ENCODE peak calls at places on chromosome 15, in ten cellular contexts. Z, M, Y, V, A, R, S, T, U and L are unnamed samples. For H3K9me3 and H3K4me1, the result is how much of the 10 kb centered on the place peaks cover.

GRCh38 chr15:81411969-81412633 is 38.1 kb upstream of the TMC3 start:
- DNase-seq in U (no peak), Z (no peak), M (no peak), V (no peak), T (no peak), S (no peak), A (no peak), Y (no peak), R (no peak), L (no peak)

GRCh38 chr15:60118564-60119080 is 114.5 kb downstream of the FOXB1 start:
- DNase-seq in Y (no peak), T (no peak), U (no peak), A (no peak), M (no peak), S (no peak), Z (no peak), V (no peak), R (no peak), L (no peak)

GRCh38 chr15:44298878-44299277 is 10.4 kb downstream of the GOLM2 start:
- DNase-seq in T (no peak), U (no peak), A (no peak), Z (no peak), S (no peak), V (no peak), Y (peak), M (no peak), R (no peak), L (no peak)

GRCh38 chr15:84654689-84655453 is 788 bp upstream of the WDR73 start:
- DNase-seq in A (peak), V (peak), T (peak), M (peak), U (peak), Y (peak), S (peak), Z (peak), R (peak), L (peak)

GRCh38 chr15:80800067-80800466 is 20.9 kb downstream of the CEMIP start:
- DNase-seq in Y (peak), V (no peak), T (no peak), M (no peak), S (no peak), U (no peak), Z (no peak), A (no peak), R (no peak), L (no peak)

GRCh38 chr15:28884151-28884940 is 1.4 kb upstream of the APBA2 start:
- DNase-seq in A (no peak), Z (no peak), R (no peak), S (no peak), T (no peak), Y (no peak), M (no peak), V (no peak), U (no peak), L (no peak)

GRCh38 chr15:56934269-56934668 is 15.8 kb downstream of the TCF12 start:
- DNase-seq in R (no peak), U (no peak), A (no peak), Z (no peak), S (no peak), V (no peak), M (no peak), T (no peak), Y (peak), L (no peak)

GRCh38 chr15:61687124-61687523 is 373.1 kb downstream of the VPS13C start:
- DNase-seq in R (no peak), A (no peak), T (no peak), Z (no peak), M (no peak), S (no peak), V (no peak), U (no peak), Y (no peak), L (no peak)

GRCh38 chr15:95584088-95584487 is 746.4 kb upstream of the NR2F2 start:
- DNase-seq in R (no peak), Y (no peak), M (no peak), T (no peak), A (no peak), V (no peak), Z (no peak), S (no peak), U (no peak), L (no peak)

GRCh38 chr15:75022808-75023193 is 589 bp upstream of the PPCDC start:
- DNase-seq in A (no peak), Y (no peak), R (no peak), V (no peak), U (no peak), S (no peak), Z (no peak), M (no peak), T (no peak), L (no peak)

GRCh38 chr15:86558678-86559077 is 479.0 kb downstream of the AGBL1 start:
- DNase-seq in Y (no peak), S (no peak), M (no peak), V (no peak), R (no peak), U (no peak), Z (no peak), A (no peak), T (no peak), L (no peak)

GRCh38 chr15:61702224-61703120 is 357.8 kb downstream of the VPS13C start:
- DNase-seq in A (no peak), V (no peak), M (no peak), S (no peak), U (no peak), R (peak), Z (no peak), T (no peak), Y (no peak), L (no peak)

GRCh38 chr15:100276519-100276918 is 65.3 kb downstream of the ADAMTS17 start:
- DNase-seq in V (no peak), M (no peak), U (no peak), A (no peak), S (no peak), R (no peak), T (no peak), Y (no peak), Z (no peak), L (no peak)

GRCh38 chr15:100275641-100276040 is 66.1 kb downstream of the ADAMTS17 start:
- DNase-seq in U (no peak), T (no peak), R (no peak), V (no peak), A (no peak), M (no peak), S (no peak), Z (no peak), Y (no peak), L (no peak)

GRCh38 chr15:100279446-100279845 is 62.3 kb downstream of the ADAMTS17 start:
- DNase-seq in U (no peak), M (no peak), T (no peak), S (no peak), Z (no peak), R (no peak), V (no peak), Y (no peak), A (no peak), L (no peak)

GRCh38 chr15:100278596-100279380 is 63.0 kb downstream of the ADAMTS17 start:
- DNase-seq in S (no peak), A (no peak), R (no peak), U (no peak), M (no peak), T (no peak), V (no peak), Y (no peak), Z (no peak), L (no peak)

GRCh38 chr15:100277087-100277855 is 64.5 kb downstream of the ADAMTS17 start:
- DNase-seq in Y (no peak), Z (no peak), A (no peak), V (no peak), T (no peak), R (no peak), M (no peak), S (no peak), U (no peak), L (no peak)
- H3K9me3 ChIP-seq in Y (under half), Z (under half), A (under half), V (under half), T (under half), R (under half), M (under half), S (under half), U (under half), L (under half)

GRCh38 chr15:69531302-69532027 is 78.8 kb downstream of the RPLP1 start:
- DNase-seq in Y (no peak), V (no peak), A (no peak), T (no peak), R (no peak), U (no peak), M (no peak), S (no peak), Z (peak), L (no peak)

GRCh38 chr15:69533504-69533903 is 80.9 kb downstream of the RPLP1 start:
- DNase-seq in A (no peak), Y (peak), M (no peak), Z (no peak), U (no peak), V (no peak), R (no peak), S (no peak), T (no peak), L (no peak)

GRCh38 chr15:69532066-69532465 is 79.4 kb downstream of the RPLP1 start:
- DNase-seq in Y (no peak), T (no peak), S (no peak), Z (no peak), M (no peak), R (no peak), V (no peak), U (no peak), A (no peak), L (no peak)

GRCh38 chr15:69535101-69535638 is 82.6 kb downstream of the RPLP1 start:
- DNase-seq in M (no peak), U (no peak), T (no peak), A (no peak), Y (peak), V (no peak), R (no peak), S (peak), Z (peak), L (no peak)

DNA sequence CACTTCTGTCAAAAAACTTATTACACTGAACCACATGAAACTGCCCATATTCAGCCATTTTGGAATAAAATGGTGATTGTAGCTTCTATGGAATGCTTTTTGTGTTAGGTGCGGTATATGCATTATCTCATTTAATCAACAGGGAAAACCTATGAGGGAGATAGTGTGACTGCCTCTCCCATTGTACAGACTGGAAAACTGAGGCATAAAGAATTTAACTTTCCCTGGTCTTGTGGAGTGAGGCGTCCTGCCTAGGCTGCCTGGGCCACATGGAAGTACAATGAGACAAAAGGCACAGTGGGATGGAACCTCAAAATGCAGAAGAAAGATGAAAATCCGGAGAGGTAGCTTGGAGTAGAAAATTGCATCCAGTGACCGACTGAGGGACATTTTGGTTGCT is 80.2 kb downstream of the RPLP1 start:
- DNase-seq in Z (no peak), T (no peak), V (no peak), R (no peak), U (no peak), A (no peak), S (no peak), Y (no peak), M (no peak), L (no peak)
- H3K4me3 ChIP-seq in Z (no peak), T (no peak), V (no peak), R (no peak), U (no peak), A (no peak), S (no peak), Y (no peak), M (no peak), L (no peak)

GRCh38 chr15:67512140-67512539 is 8.8 kb upstream of the C15orf61 start:
- DNase-seq in S (no peak), A (no peak), R (no peak), Y (no peak), T (no peak), Z (no peak), V (no peak), U (no peak), M (no peak), L (no peak)
- H3K4me1 ChIP-seq in S (under half), A (under half), R (under half), Y (under half), T (under half), Z (under half), V (under half), U (under half), M (under half), L (under half)

GRCh38 chr15:26378304-26378703 is 394.6 kb downstream of the GABRB3 start:
- DNase-seq in U (no peak), Y (no peak), S (no peak), V (no peak), R (no peak), T (no peak), Z (no peak), A (no peak), M (no peak), L (no peak)

GRCh38 chr15:26382416-26383086 is 390.3 kb downstream of the GABRB3 start:
- DNase-seq in V (no peak), M (no peak), R (no peak), Y (no peak), Z (no peak), T (no peak), A (no peak), S (no peak), U (no peak), L (no peak)
- H3K9me3 ChIP-seq in V (under half), M (under half), R (under half), Y (under half), Z (under half), T (under half), A (under half), S (under half), U (under half), L (under half)

DNA sequence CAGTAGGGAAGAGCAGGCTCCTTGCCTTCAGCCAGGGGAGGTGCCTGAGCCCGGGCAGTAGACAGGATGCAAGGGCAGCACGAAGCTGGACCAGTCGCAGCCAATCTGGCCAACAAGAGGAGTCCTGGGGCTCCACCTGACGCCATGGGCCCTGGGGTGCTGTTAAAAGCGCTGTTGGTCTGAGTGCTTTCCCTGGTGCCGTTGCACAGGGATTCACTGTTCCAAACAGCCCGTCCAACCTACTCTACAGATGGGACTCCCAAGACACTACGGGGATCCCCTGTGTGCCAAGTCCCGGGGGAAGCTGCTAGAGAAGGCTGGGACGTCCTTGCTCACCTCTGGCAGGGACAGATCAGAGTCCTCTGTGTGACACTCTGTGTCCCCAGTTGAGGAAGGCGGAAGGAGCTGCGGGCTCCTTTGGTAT is 632 bp downstream of the CTSH start:
- DNase-seq in V (no peak), U (peak), A (no peak), M (no peak), S (no peak), Z (no peak), R (no peak), Y (no peak), T (no peak), L (no peak)
- H3K4me3 ChIP-seq in V (peak), U (peak), A (peak), M (peak), S (peak), Z (no peak), R (peak), Y (no peak), T (peak), L (peak)

DNA sequence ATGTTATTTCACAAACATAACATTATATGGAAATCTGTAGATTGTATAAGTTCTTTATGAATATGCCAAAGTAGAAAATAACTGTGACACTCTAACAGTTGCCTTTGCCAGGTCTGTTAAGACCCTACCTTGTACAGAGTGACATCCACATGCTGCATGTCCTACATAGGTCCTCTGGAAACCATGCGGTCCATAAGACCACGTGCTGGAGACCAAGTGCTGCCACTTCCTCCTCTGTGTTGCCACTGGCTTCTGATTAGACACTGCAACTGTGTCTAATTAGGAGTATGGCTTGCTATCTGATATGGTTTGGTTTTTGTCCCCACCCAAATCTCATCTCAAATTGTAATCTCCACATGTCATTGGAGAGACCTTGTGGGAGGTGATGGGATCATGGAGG is 855.5 kb upstream of the SEMA6D start:
- DNase-seq in S (no peak), T (no peak), Y (no peak), R (no peak), V (no peak), M (no peak), Z (no peak), U (no peak), A (no peak), L (no peak)
- H3K4me1 ChIP-seq in S (under half), T (under half), Y (under half), R (under half), V (under half), M (under half), Z (under half), U (under half), A (under half), L (under half)

DNA sequence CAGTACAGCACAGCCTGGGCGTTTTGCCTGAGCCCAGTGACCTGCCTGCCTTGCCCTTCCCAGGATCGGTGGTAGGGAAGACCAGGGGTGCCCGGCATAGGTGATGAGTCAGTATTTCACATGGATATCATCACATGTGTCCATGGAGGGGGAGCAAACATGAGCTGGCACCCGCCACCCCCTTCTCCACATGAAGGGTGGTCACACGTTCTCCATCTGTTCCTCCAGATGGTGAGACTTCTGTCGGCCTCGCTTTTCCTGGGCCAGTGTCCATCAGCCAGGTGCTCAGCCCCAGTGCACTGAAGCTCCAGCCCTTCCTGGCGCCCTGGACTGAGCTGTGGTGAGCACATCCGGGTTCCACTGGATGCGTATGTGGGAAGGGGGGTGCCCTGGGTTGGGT is 208.4 kb downstream of the UBE3A start:
- DNase-seq in M (no peak), A (no peak), U (no peak), T (no peak), Z (no peak), S (no peak), V (no peak), R (no peak), Y (no peak), L (no peak)
- H3K9me3 ChIP-seq in M (under half), A (under half), U (under half), T (under half), Z (under half), S (half or more), V (under half), R (under half), Y (under half), L (under half)

DNA sequence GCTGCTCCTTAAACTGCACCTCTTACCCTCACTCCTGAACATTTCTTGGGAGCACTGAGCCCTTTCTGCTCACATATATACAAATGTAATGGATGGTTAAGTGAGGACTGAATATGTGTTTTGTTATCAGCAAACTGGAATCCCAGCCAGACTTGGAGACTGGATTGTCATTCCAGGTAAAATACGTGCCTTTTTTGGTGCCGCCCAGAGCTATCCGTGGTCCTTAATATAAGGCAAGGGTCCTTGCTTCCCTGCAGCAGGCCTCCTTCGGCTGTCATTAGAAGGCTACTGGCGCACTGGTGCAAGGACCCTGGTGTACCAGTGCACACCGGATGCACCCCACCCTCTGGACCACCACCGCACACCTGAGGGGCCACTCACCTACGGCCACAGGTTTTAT is 1.1 kb upstream of the GABRB3 start:
- DNase-seq in A (no peak), S (no peak), U (no peak), Z (no peak), Y (no peak), M (no peak), V (no peak), T (no peak), R (no peak), L (no peak)
- H3K4me3 ChIP-seq in A (no peak), S (no peak), U (no peak), Z (no peak), Y (no peak), M (no peak), V (no peak), T (no peak), R (no peak), L (no peak)

GRCh38 chr15:42491540-42492225 is 742 bp upstream of the ZNF106 start:
- DNase-seq in T (no peak), Y (peak), R (no peak), U (no peak), V (no peak), M (no peak), A (no peak), S (peak), Z (no peak), L (no peak)
- H3K4me1 ChIP-seq in T (half or more), Y (under half), R (under half), U (half or more), V (under half), M (under half), A (under half), S (under half), Z (under half), L (under half)

GRCh38 chr15:27170866-27171265 is 199.9 kb downstream of the GABRG3 start:
- DNase-seq in U (no peak), V (no peak), Z (no peak), R (no peak), Y (no peak), S (no peak), M (no peak), T (no peak), A (no peak), L (no peak)
- H3K9me3 ChIP-seq in U (under half), V (under half), Z (under half), R (under half), Y (under half), S (half or more), M (under half), T (under half), A (under half), L (under half)